ENCODE peak calls at places on chromosomes 13 and 19, in eight cellular contexts. One of them, this sample, is unnamed.

GRCh38 chr13:33828431-33829129 is 10.6 kb downstream of the RFC3 start:
- DNase-seq in fibroblast of pulmonary artery: no peak
- DNase-seq in Calu3: no peak
- DNase-seq in activated CD8-positive, alpha-beta memory T cell treated with anti-CD3 and anti-CD28 coated beads for 1 hour: no peak
- DNase-seq in pons: no peak
- DNase-seq in GM03348: no peak
- DNase-seq in stimulated activated CD8-positive, alpha-beta memory T cell treated with anti-CD3 and anti-CD28 coated beads, Interleukin-7, amount 100 ng/mL, for 1 hour: no peak
- DNase-seq in effector memory CD8-positive, alpha-beta T cell: no peak
- DNase-seq in this sample: no peak

GRCh38 chr13:80173224-80173623 is 167.7 kb downstream of the SPRY2 start:
- DNase-seq in GM03348: no peak
- DNase-seq in pons: peak
- DNase-seq in stimulated activated CD8-positive, alpha-beta memory T cell treated with anti-CD3 and anti-CD28 coated beads, Interleukin-7, amount 100 ng/mL, for 1 hour: no peak
- DNase-seq in fibroblast of pulmonary artery: no peak
- DNase-seq in Calu3: no peak
- DNase-seq in activated CD8-positive, alpha-beta memory T cell treated with anti-CD3 and anti-CD28 coated beads for 1 hour: no peak
- DNase-seq in effector memory CD8-positive, alpha-beta T cell: no peak
- DNase-seq in this sample: no peak

GRCh38 chr13:33369073-33369472 is 83.5 kb upstream of the STARD13 start:
- DNase-seq in fibroblast of pulmonary artery: no peak
- DNase-seq in GM03348: no peak
- DNase-seq in effector memory CD8-positive, alpha-beta T cell: no peak
- DNase-seq in stimulated activated CD8-positive, alpha-beta memory T cell treated with anti-CD3 and anti-CD28 coated beads, Interleukin-7, amount 100 ng/mL, for 1 hour: no peak
- DNase-seq in Calu3: no peak
- DNase-seq in pons: no peak
- DNase-seq in activated CD8-positive, alpha-beta memory T cell treated with anti-CD3 and anti-CD28 coated beads for 1 hour: no peak
- DNase-seq in this sample: no peak

GRCh38 chr19:38691938-38692457 is 44.5 kb downstream of the ACTN4 start:
- DNase-seq in fibroblast of pulmonary artery: peak
- DNase-seq in pons: no peak
- DNase-seq in Calu3: peak
- DNase-seq in GM03348: peak
- DNase-seq in effector memory CD8-positive, alpha-beta T cell: no peak
- DNase-seq in stimulated activated CD8-positive, alpha-beta memory T cell treated with anti-CD3 and anti-CD28 coated beads, Interleukin-7, amount 100 ng/mL, for 1 hour: no peak
- DNase-seq in activated CD8-positive, alpha-beta memory T cell treated with anti-CD3 and anti-CD28 coated beads for 1 hour: no peak
- DNase-seq in this sample: peak

GRCh38 chr13:97757807-97758206 is 195.7 kb upstream of the IPO5 start:
- DNase-seq in effector memory CD8-positive, alpha-beta T cell: no peak
- DNase-seq in pons: no peak
- DNase-seq in Calu3: no peak
- DNase-seq in stimulated activated CD8-positive, alpha-beta memory T cell treated with anti-CD3 and anti-CD28 coated beads, Interleukin-7, amount 100 ng/mL, for 1 hour: no peak
- DNase-seq in activated CD8-positive, alpha-beta memory T cell treated with anti-CD3 and anti-CD28 coated beads for 1 hour: no peak
- DNase-seq in fibroblast of pulmonary artery: peak
- DNase-seq in GM03348: no peak
- DNase-seq in this sample: no peak

GRCh38 chr13:34201050-34201913 is 383.3 kb downstream of the RFC3 start:
- DNase-seq in effector memory CD8-positive, alpha-beta T cell: no peak
- DNase-seq in activated CD8-positive, alpha-beta memory T cell treated with anti-CD3 and anti-CD28 coated beads for 1 hour: no peak
- DNase-seq in stimulated activated CD8-positive, alpha-beta memory T cell treated with anti-CD3 and anti-CD28 coated beads, Interleukin-7, amount 100 ng/mL, for 1 hour: no peak
- DNase-seq in pons: no peak
- DNase-seq in fibroblast of pulmonary artery: peak
- DNase-seq in Calu3: no peak
- DNase-seq in GM03348: peak
- DNase-seq in this sample: peak

GRCh38 chr19:35063940-35064818 is 22.7 kb downstream of the HPN start:
- DNase-seq in effector memory CD8-positive, alpha-beta T cell: no peak
- DNase-seq in pons: no peak
- DNase-seq in activated CD8-positive, alpha-beta memory T cell treated with anti-CD3 and anti-CD28 coated beads for 1 hour: no peak
- DNase-seq in Calu3: peak
- DNase-seq in GM03348: peak
- DNase-seq in stimulated activated CD8-positive, alpha-beta memory T cell treated with anti-CD3 and anti-CD28 coated beads, Interleukin-7, amount 100 ng/mL, for 1 hour: no peak
- DNase-seq in fibroblast of pulmonary artery: peak
- DNase-seq in this sample: peak

GRCh38 chr19:42683917-42684513 is 56.3 kb downstream of the PSG3 start:
- DNase-seq in GM03348: peak
- DNase-seq in stimulated activated CD8-positive, alpha-beta memory T cell treated with anti-CD3 and anti-CD28 coated beads, Interleukin-7, amount 100 ng/mL, for 1 hour: no peak
- DNase-seq in fibroblast of pulmonary artery: peak
- DNase-seq in effector memory CD8-positive, alpha-beta T cell: no peak
- DNase-seq in activated CD8-positive, alpha-beta memory T cell treated with anti-CD3 and anti-CD28 coated beads for 1 hour: no peak
- DNase-seq in Calu3: peak
- DNase-seq in pons: no peak
- DNase-seq in this sample: peak